ENCODE peak calls at places on chromosomes 13 and 19, in five cellular contexts. One of them, this sample, is unnamed.

GRCh38 chr13:99796175-99796819 is 175.3 kb downstream of the ZIC5 start:
- DNase-seq in heart right ventricle: no peak
- DNase-seq in left ventricle myocardium inferior: no peak
- DNase-seq in fibroblast of the aortic adventitia: peak
- DNase-seq in WTC11: peak
- DNase-seq in this sample: peak

GRCh38 chr19:58476498-58477015 is 405 bp downstream of the ZNF446 start:
- DNase-seq in left ventricle myocardium inferior: no peak
- DNase-seq in fibroblast of the aortic adventitia: peak
- DNase-seq in WTC11: no peak
- DNase-seq in heart right ventricle: no peak
- DNase-seq in this sample: no peak

GRCh38 chr13:43095771-43096719 is 72.7 kb downstream of the DNAJC15 start:
- DNase-seq in heart right ventricle: no peak
- DNase-seq in fibroblast of the aortic adventitia: peak
- DNase-seq in WTC11: no peak
- DNase-seq in left ventricle myocardium inferior: no peak
- DNase-seq in this sample: no peak

GRCh38 chr19:16368385-16369305 is 44.0 kb downstream of the KLF2 start:
- DNase-seq in heart right ventricle: no peak
- DNase-seq in fibroblast of the aortic adventitia: no peak
- DNase-seq in left ventricle myocardium inferior: no peak
- DNase-seq in WTC11: no peak
- DNase-seq in this sample: no peak

GRCh38 chr19:18007605-18007938 is 398 bp upstream of the ARRDC2 start:
- DNase-seq in left ventricle myocardium inferior: no peak
- DNase-seq in WTC11: no peak
- DNase-seq in heart right ventricle: no peak
- DNase-seq in fibroblast of the aortic adventitia: no peak
- DNase-seq in this sample: no peak

GRCh38 chr13:47705185-47705584 is 295.9 kb downstream of the SUCLA2 start:
- DNase-seq in left ventricle myocardium inferior: no peak
- DNase-seq in heart right ventricle: no peak
- DNase-seq in WTC11: no peak
- DNase-seq in fibroblast of the aortic adventitia: no peak
- DNase-seq in this sample: no peak

GRCh38 chr19:926595-927043 is 784 bp downstream of the ARID3A start:
- DNase-seq in heart right ventricle: peak
- DNase-seq in left ventricle myocardium inferior: peak
- DNase-seq in WTC11: no peak
- DNase-seq in fibroblast of the aortic adventitia: peak
- DNase-seq in this sample: no peak

GRCh38 chr13:32984857-32985626 is 31.2 kb upstream of the KL start:
- DNase-seq in WTC11: no peak
- DNase-seq in left ventricle myocardium inferior: no peak
- DNase-seq in heart right ventricle: no peak
- DNase-seq in fibroblast of the aortic adventitia: no peak
- DNase-seq in this sample: no peak

GRCh38 chr19:3188627-3189596 is 3.2 kb downstream of the NCLN start:
- DNase-seq in left ventricle myocardium inferior: no peak
- DNase-seq in heart right ventricle: no peak
- DNase-seq in WTC11: no peak
- DNase-seq in fibroblast of the aortic adventitia: no peak
- DNase-seq in this sample: no peak

GRCh38 chr19:3186377-3186688 is 603 bp downstream of the NCLN start:
- DNase-seq in heart right ventricle: no peak
- DNase-seq in fibroblast of the aortic adventitia: no peak
- DNase-seq in WTC11: no peak
- DNase-seq in left ventricle myocardium inferior: no peak
- DNase-seq in this sample: no peak

GRCh38 chr19:3185482-3186376 is at the start of gene NCLN:
- DNase-seq in WTC11: peak
- DNase-seq in left ventricle myocardium inferior: peak
- DNase-seq in fibroblast of the aortic adventitia: peak
- DNase-seq in heart right ventricle: peak
- DNase-seq in this sample: peak

GRCh38 chr19:3187662-3188511 is 2.2 kb downstream of the NCLN start:
- DNase-seq in left ventricle myocardium inferior: no peak
- DNase-seq in heart right ventricle: no peak
- DNase-seq in fibroblast of the aortic adventitia: no peak
- DNase-seq in WTC11: no peak
- DNase-seq in this sample: no peak

DNA sequence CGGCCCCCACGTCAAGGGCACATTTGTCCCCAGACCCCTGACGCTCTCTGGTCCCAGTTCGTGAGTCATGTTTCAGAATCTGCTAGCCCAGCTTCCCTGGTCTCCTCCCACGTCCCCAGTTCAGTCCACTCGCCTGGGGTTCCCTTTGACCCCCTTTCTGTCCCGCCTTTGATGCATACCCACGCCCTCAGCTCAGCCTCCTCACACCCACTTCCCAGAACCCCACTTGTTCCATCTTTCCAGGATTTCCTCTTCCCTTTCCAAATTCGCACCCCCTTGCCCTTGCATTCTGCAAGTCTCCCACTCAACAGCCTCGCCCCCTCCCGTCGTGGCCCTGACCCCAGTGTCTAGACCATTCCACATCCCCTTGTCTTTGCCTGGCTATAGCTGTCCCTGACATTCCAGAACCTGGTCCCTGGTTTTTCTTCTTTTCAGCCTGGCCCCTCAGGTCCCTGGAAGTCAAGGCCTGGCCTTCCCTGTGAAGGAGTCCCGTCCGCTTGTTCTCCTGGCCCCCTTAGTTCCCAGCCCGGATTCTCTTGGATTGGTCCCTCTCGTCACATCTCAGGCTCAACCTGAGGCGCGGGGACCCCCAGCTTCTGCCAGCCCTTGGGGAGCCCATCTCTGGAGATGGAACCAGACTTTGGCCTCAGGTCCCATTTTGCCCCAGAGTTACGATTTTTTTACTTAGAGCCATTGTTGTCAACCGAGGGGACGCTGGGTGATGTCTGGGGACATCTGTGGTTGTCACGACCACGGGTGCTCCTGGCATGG is 1.3 kb downstream of the NCLN start:
- DNase-seq in heart right ventricle: no peak
- DNase-seq in WTC11: no peak
- DNase-seq in left ventricle myocardium inferior: no peak
- DNase-seq in fibroblast of the aortic adventitia: no peak
- DNase-seq in this sample: no peak
- TF ChIP-seq CTCF in heart right ventricle: no peak
- TF ChIP-seq CTCF in WTC11: no peak
- TF ChIP-seq CTCF in left ventricle myocardium inferior: no peak
- TF ChIP-seq CTCF in fibroblast of the aortic adventitia: no peak
- TF ChIP-seq CTCF in this sample: no peak

DNA sequence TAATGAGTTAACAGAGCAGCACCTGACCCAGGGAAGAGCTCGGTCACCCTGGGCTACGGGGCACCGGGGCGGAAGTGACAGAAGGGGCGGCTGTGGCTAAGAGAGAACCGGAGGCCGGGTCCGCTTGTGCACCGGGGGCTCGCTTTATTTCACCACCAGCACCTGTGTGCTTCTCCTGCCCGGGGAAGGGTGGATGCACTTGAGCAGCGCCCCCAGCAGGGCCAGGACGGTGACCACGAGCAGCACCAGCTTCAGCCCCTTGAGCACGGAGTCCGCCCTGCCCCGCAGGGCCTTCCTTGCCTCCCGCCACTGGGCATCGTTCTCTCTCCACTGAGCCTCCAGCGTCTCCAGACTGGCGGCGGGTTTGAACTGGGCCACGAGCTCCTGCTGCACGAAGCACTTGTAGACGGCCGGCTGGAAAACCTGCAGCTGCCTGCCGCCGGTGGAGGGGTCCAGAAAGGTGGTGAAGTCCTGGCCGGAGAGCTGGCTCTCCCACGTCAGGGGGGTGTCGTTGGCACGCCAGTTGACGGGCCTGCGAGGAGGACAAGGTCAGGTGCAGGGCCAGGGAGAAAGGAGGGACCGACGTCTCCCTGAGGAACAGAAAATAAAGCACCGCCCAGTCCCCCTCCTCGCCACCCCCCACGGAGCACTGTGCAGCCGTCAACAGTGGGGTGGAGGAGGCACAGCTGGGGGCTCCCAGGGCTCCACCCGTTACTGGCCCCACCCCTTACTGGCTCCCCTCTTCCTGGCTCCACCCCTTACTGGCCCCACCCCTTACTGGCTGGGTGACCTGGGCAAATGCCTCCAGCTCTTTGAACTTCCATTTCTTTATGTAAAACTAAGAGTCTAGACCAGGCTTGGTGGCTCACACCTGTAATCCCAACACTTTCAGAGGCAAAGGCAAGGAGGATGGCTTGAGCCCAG is 3.6 kb downstream of the FAM187B start:
- DNase-seq in left ventricle myocardium inferior: no peak
- DNase-seq in WTC11: peak
- DNase-seq in heart right ventricle: no peak
- DNase-seq in fibroblast of the aortic adventitia: no peak
- DNase-seq in this sample: no peak
- TF ChIP-seq CTCF in left ventricle myocardium inferior: no peak
- TF ChIP-seq CTCF in WTC11: peak
- TF ChIP-seq CTCF in heart right ventricle: no peak
- TF ChIP-seq CTCF in fibroblast of the aortic adventitia: no peak
- TF ChIP-seq CTCF in this sample: no peak

DNA sequence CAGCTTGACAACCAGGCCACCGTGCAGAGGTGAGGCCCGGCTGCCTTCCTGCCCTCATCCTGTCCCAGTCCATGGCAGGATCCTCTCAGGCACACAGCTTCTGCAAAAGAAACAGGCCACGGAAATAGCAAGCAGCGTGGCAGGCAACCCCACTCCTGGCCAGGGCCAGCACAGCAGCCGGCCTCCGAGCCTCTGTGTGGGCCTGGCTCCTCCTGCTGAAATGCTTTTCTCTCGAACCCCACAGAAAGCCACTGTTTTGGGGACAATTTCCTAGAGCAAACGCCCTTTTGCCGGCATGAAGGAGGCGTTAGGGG is 39.5 kb upstream of the F7 start:
- DNase-seq in WTC11: no peak
- DNase-seq in heart right ventricle: no peak
- DNase-seq in left ventricle myocardium inferior: no peak
- DNase-seq in fibroblast of the aortic adventitia: no peak
- DNase-seq in this sample: no peak
- TF ChIP-seq CTCF in WTC11: no peak
- TF ChIP-seq CTCF in heart right ventricle: no peak
- TF ChIP-seq CTCF in left ventricle myocardium inferior: no peak
- TF ChIP-seq CTCF in fibroblast of the aortic adventitia: no peak
- TF ChIP-seq CTCF in this sample: no peak

GRCh38 chr13:111153977-111154332 is 38.8 kb downstream of the ARHGEF7 start:
- DNase-seq in WTC11: no peak
- DNase-seq in heart right ventricle: peak
- DNase-seq in fibroblast of the aortic adventitia: no peak
- DNase-seq in left ventricle myocardium inferior: peak
- DNase-seq in this sample: peak
- TF ChIP-seq CTCF in WTC11: no peak
- TF ChIP-seq CTCF in heart right ventricle: peak
- TF ChIP-seq CTCF in fibroblast of the aortic adventitia: peak
- TF ChIP-seq CTCF in left ventricle myocardium inferior: peak
- TF ChIP-seq CTCF in this sample: peak

GRCh38 chr19:56748443-56748842 is 76.9 kb upstream of the ZNF835 start:
- DNase-seq in WTC11: no peak
- DNase-seq in heart right ventricle: no peak
- DNase-seq in left ventricle myocardium inferior: no peak
- DNase-seq in fibroblast of the aortic adventitia: no peak
- DNase-seq in this sample: no peak
- TF ChIP-seq CTCF in WTC11: no peak
- TF ChIP-seq CTCF in heart right ventricle: peak
- TF ChIP-seq CTCF in left ventricle myocardium inferior: peak
- TF ChIP-seq CTCF in fibroblast of the aortic adventitia: no peak
- TF ChIP-seq CTCF in this sample: no peak

GRCh38 chr19:5130371-5131030 is 161.6 kb downstream of the KDM4B start:
- DNase-seq in fibroblast of the aortic adventitia: no peak
- DNase-seq in left ventricle myocardium inferior: no peak
- DNase-seq in heart right ventricle: no peak
- DNase-seq in WTC11: no peak
- DNase-seq in this sample: no peak

GRCh38 chr19:5131866-5132561 is 163.1 kb downstream of the KDM4B start:
- DNase-seq in WTC11: no peak
- DNase-seq in fibroblast of the aortic adventitia: no peak
- DNase-seq in heart right ventricle: no peak
- DNase-seq in left ventricle myocardium inferior: no peak
- DNase-seq in this sample: peak

GRCh38 chr19:5129691-5130090 is 160.8 kb downstream of the KDM4B start:
- DNase-seq in fibroblast of the aortic adventitia: no peak
- DNase-seq in heart right ventricle: no peak
- DNase-seq in left ventricle myocardium inferior: no peak
- DNase-seq in WTC11: no peak
- DNase-seq in this sample: no peak

GRCh38 chr19:5132698-5133651 is 164.1 kb downstream of the KDM4B start:
- DNase-seq in left ventricle myocardium inferior: no peak
- DNase-seq in WTC11: no peak
- DNase-seq in fibroblast of the aortic adventitia: no peak
- DNase-seq in heart right ventricle: no peak
- DNase-seq in this sample: no peak

GRCh38 chr19:5131031-5131865 is 162.3 kb downstream of the KDM4B start:
- DNase-seq in left ventricle myocardium inferior: no peak
- DNase-seq in WTC11: peak
- DNase-seq in heart right ventricle: no peak
- DNase-seq in fibroblast of the aortic adventitia: no peak
- DNase-seq in this sample: no peak
- TF ChIP-seq CTCF in left ventricle myocardium inferior: no peak
- TF ChIP-seq CTCF in WTC11: no peak
- TF ChIP-seq CTCF in heart right ventricle: no peak
- TF ChIP-seq CTCF in fibroblast of the aortic adventitia: no peak
- TF ChIP-seq CTCF in this sample: no peak

GRCh38 chr19:12890787-12891552 is at the start of gene GCDH:
- DNase-seq in WTC11: peak
- DNase-seq in fibroblast of the aortic adventitia: peak
- DNase-seq in heart right ventricle: peak
- DNase-seq in left ventricle myocardium inferior: peak
- DNase-seq in this sample: peak
- TF ChIP-seq CTCF in WTC11: no peak
- TF ChIP-seq CTCF in fibroblast of the aortic adventitia: no peak
- TF ChIP-seq CTCF in heart right ventricle: no peak
- TF ChIP-seq CTCF in left ventricle myocardium inferior: no peak
- TF ChIP-seq CTCF in this sample: no peak

GRCh38 chr13:28376604-28377003 is 118.3 kb downstream of the FLT1 start:
- DNase-seq in left ventricle myocardium inferior: no peak
- DNase-seq in heart right ventricle: no peak
- DNase-seq in WTC11: no peak
- DNase-seq in fibroblast of the aortic adventitia: no peak
- DNase-seq in this sample: no peak
- TF ChIP-seq CTCF in left ventricle myocardium inferior: peak
- TF ChIP-seq CTCF in heart right ventricle: no peak
- TF ChIP-seq CTCF in WTC11: no peak
- TF ChIP-seq CTCF in fibroblast of the aortic adventitia: no peak
- TF ChIP-seq CTCF in this sample: no peak

This sample was measured in progenitor cell of endocrine pancreas.